ENCODE peak calls at places on chromosomes 16 and 17, in seven cellular contexts. One of them, this sample, is unnamed.

GRCh38 chr16:78655481-78656114 is 556.1 kb downstream of the WWOX start:
- DNase-seq in lower lobe of right lung: no peak
- DNase-seq in hepatocyte: no peak
- DNase-seq in fibroblast of mammary gland: no peak
- DNase-seq in A549: no peak
- DNase-seq in tibial artery: no peak
- DNase-seq in astrocyte of the cerebellum: no peak
- DNase-seq in this sample: no peak

GRCh38 chr16:11105038-11105903 is 150.7 kb downstream of the SOCS1 start:
- DNase-seq in lower lobe of right lung: no peak
- DNase-seq in hepatocyte: peak; percentile 78
- DNase-seq in fibroblast of mammary gland: peak; percentile 94
- DNase-seq in A549: peak; percentile 6
- DNase-seq in tibial artery: peak; percentile 67
- DNase-seq in astrocyte of the cerebellum: peak; percentile 88
- DNase-seq in this sample: peak; percentile 90

GRCh38 chr16:67198238-67198734 is 645 bp upstream of the ELMO3 start:
- DNase-seq in lower lobe of right lung: peak; percentile 70
- DNase-seq in hepatocyte: no peak
- DNase-seq in fibroblast of mammary gland: peak; percentile 51
- DNase-seq in A549: peak; percentile 66
- DNase-seq in tibial artery: no peak
- DNase-seq in astrocyte of the cerebellum: no peak
- DNase-seq in this sample: no peak

GRCh38 chr17:4739122-4740024 is at the start of the genes CXCL16 and ZMYND15:
- DNase-seq in lower lobe of right lung: peak; percentile 81
- DNase-seq in hepatocyte: peak; percentile 90
- DNase-seq in fibroblast of mammary gland: peak; percentile 26
- DNase-seq in A549: peak; percentile 39
- DNase-seq in tibial artery: peak; percentile 51
- DNase-seq in astrocyte of the cerebellum: no peak
- DNase-seq in this sample: peak; percentile 24

GRCh38 chr17:68909066-68909465 is 46.1 kb downstream of the ABCA8 start:
- DNase-seq in lower lobe of right lung: no peak
- DNase-seq in hepatocyte: peak; percentile 83
- DNase-seq in fibroblast of mammary gland: peak; percentile 92
- DNase-seq in A549: peak; percentile 51
- DNase-seq in tibial artery: peak; percentile 73
- DNase-seq in astrocyte of the cerebellum: peak; percentile 74
- DNase-seq in this sample: peak; percentile 90

GRCh38 chr16:67449739-67450138 is 18.8 kb downstream of the HSD11B2 start:
- DNase-seq in lower lobe of right lung: no peak
- DNase-seq in hepatocyte: no peak
- DNase-seq in fibroblast of mammary gland: no peak
- DNase-seq in A549: no peak
- DNase-seq in tibial artery: no peak
- DNase-seq in astrocyte of the cerebellum: no peak
- DNase-seq in this sample: peak; percentile 54

GRCh38 chr17:1714980-1715802 is 5.0 kb upstream of the TLCD2 start:
- DNase-seq in lower lobe of right lung: peak; percentile 88
- DNase-seq in hepatocyte: peak; percentile 95
- DNase-seq in fibroblast of mammary gland: peak; percentile 93
- DNase-seq in A549: peak; percentile 90
- DNase-seq in tibial artery: peak; percentile 93
- DNase-seq in astrocyte of the cerebellum: peak; percentile 56
- DNase-seq in this sample: peak; percentile 98

GRCh38 chr16:49440156-49441065 is 66.8 kb downstream of the C16orf78 start:
- DNase-seq in lower lobe of right lung: no peak
- DNase-seq in hepatocyte: no peak
- DNase-seq in fibroblast of mammary gland: no peak
- DNase-seq in A549: no peak
- DNase-seq in tibial artery: no peak
- DNase-seq in astrocyte of the cerebellum: no peak
- DNase-seq in this sample: no peak

DNA sequence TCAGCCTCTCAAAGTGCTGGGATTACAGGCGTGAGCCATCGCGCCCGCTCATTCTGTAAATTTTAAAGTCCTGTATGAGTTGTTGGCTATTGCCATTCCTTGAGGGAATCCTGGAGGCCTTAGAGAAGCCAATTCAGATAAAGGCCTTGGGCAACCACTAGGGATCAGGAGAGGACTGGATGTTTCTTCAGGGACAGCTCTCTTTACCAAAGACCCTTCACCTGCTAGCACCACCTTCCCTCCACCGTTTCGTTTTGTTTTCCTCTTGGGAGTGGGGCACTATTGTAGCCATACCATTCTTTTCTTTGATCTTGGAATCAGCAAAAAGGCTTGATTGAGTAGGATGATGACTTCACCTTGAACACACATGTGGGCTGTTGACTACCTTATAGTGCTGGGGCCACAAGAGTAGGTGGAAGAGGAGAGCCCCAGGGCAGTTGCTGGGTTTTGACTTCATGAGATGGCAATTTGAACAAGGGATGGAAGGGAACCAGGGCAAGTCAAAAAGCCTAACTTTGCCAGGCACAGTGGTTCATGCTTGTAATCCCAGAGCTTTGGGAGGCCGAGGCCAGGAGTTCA is 7.0 kb upstream of the ANKRD40CL start:
- DNase-seq in lower lobe of right lung: no peak
- DNase-seq in hepatocyte: no peak
- DNase-seq in fibroblast of mammary gland: no peak
- DNase-seq in A549: no peak
- DNase-seq in tibial artery: no peak
- DNase-seq in astrocyte of the cerebellum: no peak
- DNase-seq in this sample: no peak
- TF ChIP-seq CTCF in lower lobe of right lung: no peak
- TF ChIP-seq CTCF in hepatocyte: no peak
- TF ChIP-seq CTCF in fibroblast of mammary gland: no peak
- TF ChIP-seq CTCF in A549: no peak
- TF ChIP-seq CTCF in tibial artery: no peak
- TF ChIP-seq CTCF in astrocyte of the cerebellum: no peak
- TF ChIP-seq CTCF in this sample: no peak

GRCh38 chr17:49001671-49002070 is 4.5 kb downstream of the IGF2BP1 start:
- DNase-seq in lower lobe of right lung: no peak
- DNase-seq in hepatocyte: peak; percentile 1
- DNase-seq in fibroblast of mammary gland: no peak
- DNase-seq in A549: no peak
- DNase-seq in tibial artery: no peak
- DNase-seq in astrocyte of the cerebellum: no peak
- DNase-seq in this sample: no peak
- H3K4me3 ChIP-seq in lower lobe of right lung: no peak overlapping the region
- H3K4me3 ChIP-seq in hepatocyte: peak overlapping the region; percentile 87
- H3K4me3 ChIP-seq in fibroblast of mammary gland: no peak overlapping the region
- H3K4me3 ChIP-seq in A549: peak overlapping the region; percentile 60
- H3K4me3 ChIP-seq in tibial artery: no peak overlapping the region
- H3K4me3 ChIP-seq in astrocyte of the cerebellum: no peak overlapping the region
- H3K4me3 ChIP-seq in this sample: no peak overlapping the region

GRCh38 chr17:74987909-74988711 is 678 bp downstream of the CDR2L start:
- DNase-seq in lower lobe of right lung: peak; percentile 84
- DNase-seq in hepatocyte: peak; percentile 93
- DNase-seq in fibroblast of mammary gland: peak; percentile 72
- DNase-seq in A549: peak; percentile 74
- DNase-seq in tibial artery: peak; percentile 88
- DNase-seq in astrocyte of the cerebellum: peak; percentile 15
- DNase-seq in this sample: peak; percentile 92
- TF ChIP-seq CTCF in lower lobe of right lung: peak; percentile 34
- TF ChIP-seq CTCF in hepatocyte: peak; percentile 52
- TF ChIP-seq CTCF in fibroblast of mammary gland: no peak
- TF ChIP-seq CTCF in A549: no peak
- TF ChIP-seq CTCF in tibial artery: no peak
- TF ChIP-seq CTCF in astrocyte of the cerebellum: peak; percentile 45
- TF ChIP-seq CTCF in this sample: peak; percentile 36

GRCh38 chr16:674214-674881 is 1.1 kb upstream of the RHBDL1 start:
- DNase-seq in lower lobe of right lung: no peak
- DNase-seq in hepatocyte: no peak
- DNase-seq in fibroblast of mammary gland: no peak
- DNase-seq in A549: no peak
- DNase-seq in tibial artery: no peak
- DNase-seq in astrocyte of the cerebellum: no peak
- DNase-seq in this sample: no peak

GRCh38 chr16:675884-676564 is 553 bp downstream of the RHBDL1 start:
- DNase-seq in lower lobe of right lung: no peak
- DNase-seq in hepatocyte: peak; percentile 53
- DNase-seq in fibroblast of mammary gland: no peak
- DNase-seq in A549: no peak
- DNase-seq in tibial artery: no peak
- DNase-seq in astrocyte of the cerebellum: no peak
- DNase-seq in this sample: no peak

GRCh38 chr16:673399-673991 is 2.0 kb upstream of the RHBDL1 start:
- DNase-seq in lower lobe of right lung: no peak
- DNase-seq in hepatocyte: no peak
- DNase-seq in fibroblast of mammary gland: no peak
- DNase-seq in A549: no peak
- DNase-seq in tibial artery: no peak
- DNase-seq in astrocyte of the cerebellum: no peak
- DNase-seq in this sample: no peak

GRCh38 chr16:676565-677297 is 1.3 kb downstream of the RHBDL1 start:
- DNase-seq in lower lobe of right lung: peak; percentile 83
- DNase-seq in hepatocyte: no peak
- DNase-seq in fibroblast of mammary gland: no peak
- DNase-seq in A549: no peak
- DNase-seq in tibial artery: no peak
- DNase-seq in astrocyte of the cerebellum: no peak
- DNase-seq in this sample: no peak

DNA sequence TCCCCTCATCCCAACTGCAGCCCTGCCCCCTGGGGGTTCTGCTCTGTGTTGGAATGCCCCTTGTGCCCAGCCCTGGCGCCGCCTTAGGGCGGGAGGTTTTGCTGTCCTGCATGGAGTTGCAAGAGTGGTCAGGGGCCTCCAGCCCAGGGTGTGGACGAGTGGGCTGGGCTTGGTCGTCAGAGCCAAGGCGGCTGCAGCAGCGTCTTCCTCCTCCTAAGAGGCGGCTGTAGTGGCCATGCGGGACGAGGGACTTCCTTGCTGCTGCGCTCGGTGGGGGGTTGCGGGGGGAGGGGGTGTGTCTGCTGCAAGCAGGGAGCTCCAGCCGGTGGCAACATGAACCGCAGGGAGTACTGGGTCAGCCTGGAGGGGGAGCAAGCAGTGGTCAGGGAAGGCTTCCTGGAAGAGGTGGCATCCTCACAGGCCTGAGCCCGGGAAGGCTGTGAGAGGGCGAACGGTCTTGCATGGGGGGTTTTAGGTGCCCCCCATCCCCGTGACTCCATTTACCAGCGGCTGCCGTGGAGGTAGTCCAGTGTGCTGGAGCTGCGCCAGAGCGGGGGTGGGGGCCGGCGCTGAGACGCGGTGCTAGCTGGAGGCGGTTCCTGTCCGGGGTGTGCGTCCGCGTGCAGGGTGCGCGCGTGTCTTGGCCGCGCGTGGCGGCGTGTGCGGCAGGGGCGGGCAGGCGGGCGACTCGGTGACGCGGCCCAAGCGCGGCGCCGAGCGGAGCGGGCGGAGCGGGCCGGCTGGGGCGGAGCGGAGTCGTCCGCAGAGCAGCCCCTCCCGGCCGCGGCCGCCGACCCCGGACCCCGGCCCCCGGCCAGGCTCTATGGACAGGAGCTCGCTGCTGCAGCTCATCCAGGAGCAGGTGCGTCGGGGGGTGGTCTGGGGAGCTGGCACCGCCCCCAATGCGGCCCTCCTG is at the start of gene RHBDL1:
- DNase-seq in lower lobe of right lung: peak; percentile 68
- DNase-seq in hepatocyte: peak; percentile 56
- DNase-seq in fibroblast of mammary gland: peak; percentile 52
- DNase-seq in A549: peak; percentile 66
- DNase-seq in tibial artery: no peak
- DNase-seq in astrocyte of the cerebellum: no peak
- DNase-seq in this sample: no peak
- H3K4me3 ChIP-seq in lower lobe of right lung: peak within 1 kb of the TSS; percentile 41
- H3K4me3 ChIP-seq in hepatocyte: peak within 1 kb of the TSS; percentile 36
- H3K4me3 ChIP-seq in fibroblast of mammary gland: peak within 1 kb of the TSS; percentile 33
- H3K4me3 ChIP-seq in A549: peak within 1 kb of the TSS; percentile 50
- H3K4me3 ChIP-seq in tibial artery: peak within 1 kb of the TSS; percentile 42
- H3K4me3 ChIP-seq in astrocyte of the cerebellum: peak within 1 kb of the TSS; percentile 31
- H3K4me3 ChIP-seq in this sample: peak within 1 kb of the TSS; percentile 53

GRCh38 chr16:57100445-57100844 is 8.1 kb downstream of the CPNE2 start:
- DNase-seq in lower lobe of right lung: no peak
- DNase-seq in hepatocyte: no peak
- DNase-seq in fibroblast of mammary gland: no peak
- DNase-seq in A549: no peak
- DNase-seq in tibial artery: no peak
- DNase-seq in astrocyte of the cerebellum: no peak
- DNase-seq in this sample: no peak
- TF ChIP-seq CTCF in lower lobe of right lung: no peak
- TF ChIP-seq CTCF in hepatocyte: no peak
- TF ChIP-seq CTCF in fibroblast of mammary gland: no peak
- TF ChIP-seq CTCF in A549: no peak
- TF ChIP-seq CTCF in tibial artery: no peak
- TF ChIP-seq CTCF in astrocyte of the cerebellum: no peak
- TF ChIP-seq CTCF in this sample: no peak

DNA sequence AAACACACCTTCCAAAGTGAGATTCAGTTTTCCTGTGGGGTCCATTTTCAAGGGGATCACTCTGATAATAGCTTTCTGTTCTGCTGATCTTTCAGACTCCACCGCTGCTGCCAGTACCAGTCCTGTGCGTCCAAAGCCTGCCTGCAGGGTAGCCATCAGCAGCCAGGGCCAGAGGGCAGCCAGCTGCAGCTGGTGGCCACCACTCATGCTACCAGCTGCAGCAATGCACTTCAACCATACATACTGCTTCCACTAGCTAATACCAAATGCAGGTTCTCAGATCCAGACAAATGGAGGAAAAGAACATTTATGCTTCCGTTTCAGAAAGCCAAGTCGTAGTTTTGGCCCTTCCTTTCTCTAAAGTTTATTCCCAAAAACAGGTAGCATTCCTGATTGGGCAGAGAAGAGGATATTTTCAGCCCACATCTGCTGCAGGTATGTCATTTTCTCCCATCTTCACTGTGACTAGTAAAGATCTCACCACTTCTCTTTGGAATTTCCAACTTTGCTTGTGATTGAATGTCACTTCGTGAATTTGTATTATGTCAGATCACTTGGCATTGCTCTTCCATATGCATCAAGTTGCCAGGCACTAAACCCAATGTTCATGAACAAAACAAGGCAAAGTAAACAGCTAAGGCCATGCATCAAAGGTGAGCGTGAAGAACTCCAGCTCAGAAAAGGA is 1.8 kb downstream of the RNF43 start:
- DNase-seq in lower lobe of right lung: peak; percentile 54
- DNase-seq in hepatocyte: peak; percentile 42
- DNase-seq in fibroblast of mammary gland: no peak
- DNase-seq in A549: no peak
- DNase-seq in tibial artery: no peak
- DNase-seq in astrocyte of the cerebellum: no peak
- DNase-seq in this sample: no peak
- H3K4me3 ChIP-seq in lower lobe of right lung: peak overlapping the region; percentile 48
- H3K4me3 ChIP-seq in hepatocyte: peak overlapping the region; percentile 62
- H3K4me3 ChIP-seq in fibroblast of mammary gland: no peak overlapping the region
- H3K4me3 ChIP-seq in A549: peak overlapping the region; percentile 47
- H3K4me3 ChIP-seq in tibial artery: no peak overlapping the region
- H3K4me3 ChIP-seq in astrocyte of the cerebellum: peak overlapping the region; percentile 39
- H3K4me3 ChIP-seq in this sample: no peak overlapping the region